ENCODE peak calls at places on chromosomes 4 and X, in seven cellular contexts. N is aorta; L is HCT116; E is CD8-positive, alpha-beta T cell; K is left lung; C is RWPE2; Q is pancreas. P is an unnamed sample.
A peak's percentile ranks its signal among the peaks of the same experiment; 100 is the strongest.

GRCh38 chr4:108126806-108127205 is 41.9 kb downstream of the LEF1 start:
- ATAC-seq in Q (no peak), K (no peak), N (no peak), L (no peak), E (peak; percentile 30), C (no peak), P (no peak)

GRCh38 chrX:31580726-31581125 is 508.9 kb upstream of the FTHL17 start:
- ATAC-seq in Q (no peak), K (no peak), C (peak; percentile 90), N (no peak), E (no peak), L (no peak), P (no peak)

GRCh38 chr4:109816082-109816442 is 500 bp downstream of the GAR1 start:
- ATAC-seq in N (no peak), Q (peak; percentile 5), K (peak; percentile 1), L (peak; percentile 11), C (peak; percentile 8), E (peak; percentile 14), P (no peak)

GRCh38 chr4:172989984-172990711 is 178.5 kb upstream of the GALNT7 start:
- ATAC-seq in N (no peak), Q (no peak), K (peak; percentile 17), C (no peak), E (no peak), L (no peak), P (no peak)

GRCh38 chr4:107275192-107275591 is 239.1 kb upstream of the DKK2 start:
- ATAC-seq in E (no peak), L (no peak), Q (no peak), N (no peak), C (no peak), K (no peak), P (no peak)

GRCh38 chrX:12988797-12989196 is 13.9 kb downstream of the TMSB4X start:
- ATAC-seq in E (no peak), L (peak; percentile 72), N (no peak), Q (peak; percentile 88), C (peak; percentile 83), K (peak; percentile 90), P (no peak)

GRCh38 chr4:123421227-123421941 is 24.8 kb downstream of the SPRY1 start:
- ATAC-seq in L (no peak), N (no peak), E (peak; percentile 49), Q (no peak), K (peak; percentile 25), C (peak; percentile 36), P (no peak)

GRCh38 chr4:110059556-110060191 is 138.7 kb downstream of the ELOVL6 start:
- ATAC-seq in Q (peak; percentile 42), L (no peak), C (peak; percentile 73), N (no peak), E (peak; percentile 52), K (peak; percentile 39), P (no peak)

GRCh38 chr4:68342139-68342538 is 7.8 kb downstream of the YTHDC1 start:
- ATAC-seq in N (no peak), C (peak; percentile 65), L (no peak), E (no peak), K (no peak), Q (peak; percentile 19), P (peak; percentile 46)

GRCh38 chr4:40178672-40179071 is 18.2 kb upstream of the RHOH start:
- ATAC-seq in L (no peak), K (no peak), Q (peak; percentile 93), E (no peak), N (no peak), C (no peak), P (no peak)

GRCh38 chr4:92182736-92183407 is 120.9 kb upstream of the GRID2 start:
- ATAC-seq in C (no peak), K (no peak), E (no peak), Q (no peak), L (no peak), N (no peak), P (no peak)

GRCh38 chrX:39841604-39842003 is 256.2 kb downstream of the BCOR start:
- ATAC-seq in L (no peak), Q (no peak), E (no peak), N (no peak), C (no peak), K (no peak), P (no peak)

GRCh38 chr4:121583396-121583795 is 113.4 kb downstream of the ANXA5 start:
- ATAC-seq in Q (no peak), E (no peak), C (no peak), L (no peak), K (peak; percentile 84), N (no peak), P (no peak)

GRCh38 chr4:70734971-70735370 is 13.2 kb downstream of the RUFY3 start:
- ATAC-seq in N (peak; percentile 30), E (peak; percentile 59), Q (peak; percentile 38), K (peak; percentile 22), C (peak; percentile 32), L (no peak), P (no peak)

GRCh38 chr4:158578476-158578875 is 56.8 kb downstream of the RXFP1 start:
- ATAC-seq in E (no peak), Q (peak; percentile 39), K (peak; percentile 56), L (peak; percentile 81), C (peak; percentile 86), N (no peak), P (no peak)

GRCh38 chrX:124395145-124395858 is 48.9 kb downstream of the SH2D1A start:
- ATAC-seq in E (peak; percentile 49), Q (no peak), K (no peak), N (no peak), L (no peak), C (no peak), P (no peak)

GRCh38 chr4:183987987-183988392 is 82.9 kb downstream of the STOX2 start:
- ATAC-seq in Q (peak; percentile 90), N (peak; percentile 90), E (no peak), K (peak; percentile 94), C (peak; percentile 83), L (peak; percentile 94), P (peak; percentile 90)

DNA sequence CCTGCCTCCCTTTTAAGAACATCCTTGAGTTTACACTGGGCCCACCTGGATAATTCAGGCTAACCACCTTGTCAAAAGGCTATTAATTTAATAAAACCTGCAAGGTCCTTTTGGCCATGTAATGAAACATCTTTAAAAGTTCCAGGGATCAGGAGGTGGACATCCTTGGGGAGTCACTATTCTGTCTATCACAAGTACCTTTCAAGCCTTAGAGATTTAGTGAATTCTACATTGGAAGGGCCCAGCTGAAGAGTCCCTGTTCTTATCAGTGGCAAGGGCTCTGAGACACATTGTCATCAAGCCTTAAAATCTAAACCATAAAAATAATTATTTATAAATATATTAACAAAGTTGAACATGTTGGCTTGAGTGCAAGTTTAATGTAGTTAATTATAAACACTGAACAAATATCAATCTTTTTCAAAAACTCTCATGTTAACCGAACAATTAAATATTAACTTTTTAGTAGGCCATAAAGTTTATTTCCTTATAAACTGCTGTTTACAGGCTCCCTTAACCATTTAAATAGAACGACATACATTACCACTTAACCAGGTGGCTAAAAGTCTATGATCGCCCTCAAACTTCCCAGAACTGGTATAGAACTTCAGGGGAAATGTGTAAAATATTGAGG is 104.4 kb upstream of the CBR4 start:
- ATAC-seq in K (no peak), N (no peak), Q (peak; percentile 39), C (no peak), L (no peak), E (no peak), P (no peak)
- H3K27ac ChIP-seq in K (no peak overlapping the region), N (no peak overlapping the region), Q (peak overlapping the region; percentile 78), C (peak overlapping the region; percentile 89), L (no peak overlapping the region), E (no peak overlapping the region), P (no peak overlapping the region)

GRCh38 chr4:159607824-159608223 is 504.9 kb downstream of the RAPGEF2 start:
- ATAC-seq in C (no peak), E (no peak), N (no peak), Q (peak; percentile 27), K (no peak), L (peak; percentile 54), P (no peak)
- H3K27ac ChIP-seq in C (no peak overlapping the region), E (no peak overlapping the region), N (no peak overlapping the region), Q (no peak overlapping the region), K (no peak overlapping the region), L (no peak overlapping the region), P (no peak overlapping the region)

GRCh38 chr4:41214158-41215146 is at the start of gene APBB2:
- ATAC-seq in K (peak; percentile 87), L (peak; percentile 78), Q (peak; percentile 85), E (no peak), C (peak; percentile 79), N (peak; percentile 94), P (peak; percentile 93)

GRCh38 chr4:41215155-41215554 is 813 bp upstream of the APBB2 start:
- ATAC-seq in K (no peak), N (no peak), E (no peak), Q (no peak), L (no peak), C (no peak), P (no peak)

GRCh38 chr4:41213563-41214157 is 682 bp downstream of the APBB2 start:
- ATAC-seq in L (peak; percentile 0), N (peak; percentile 24), E (no peak), K (peak; percentile 8), C (peak; percentile 5), Q (peak; percentile 11), P (peak; percentile 1)

GRCh38 chr4:41209901-41210300 is 4.4 kb downstream of the APBB2 start:
- ATAC-seq in Q (no peak), K (no peak), E (no peak), C (no peak), L (no peak), N (no peak), P (no peak)

DNA sequence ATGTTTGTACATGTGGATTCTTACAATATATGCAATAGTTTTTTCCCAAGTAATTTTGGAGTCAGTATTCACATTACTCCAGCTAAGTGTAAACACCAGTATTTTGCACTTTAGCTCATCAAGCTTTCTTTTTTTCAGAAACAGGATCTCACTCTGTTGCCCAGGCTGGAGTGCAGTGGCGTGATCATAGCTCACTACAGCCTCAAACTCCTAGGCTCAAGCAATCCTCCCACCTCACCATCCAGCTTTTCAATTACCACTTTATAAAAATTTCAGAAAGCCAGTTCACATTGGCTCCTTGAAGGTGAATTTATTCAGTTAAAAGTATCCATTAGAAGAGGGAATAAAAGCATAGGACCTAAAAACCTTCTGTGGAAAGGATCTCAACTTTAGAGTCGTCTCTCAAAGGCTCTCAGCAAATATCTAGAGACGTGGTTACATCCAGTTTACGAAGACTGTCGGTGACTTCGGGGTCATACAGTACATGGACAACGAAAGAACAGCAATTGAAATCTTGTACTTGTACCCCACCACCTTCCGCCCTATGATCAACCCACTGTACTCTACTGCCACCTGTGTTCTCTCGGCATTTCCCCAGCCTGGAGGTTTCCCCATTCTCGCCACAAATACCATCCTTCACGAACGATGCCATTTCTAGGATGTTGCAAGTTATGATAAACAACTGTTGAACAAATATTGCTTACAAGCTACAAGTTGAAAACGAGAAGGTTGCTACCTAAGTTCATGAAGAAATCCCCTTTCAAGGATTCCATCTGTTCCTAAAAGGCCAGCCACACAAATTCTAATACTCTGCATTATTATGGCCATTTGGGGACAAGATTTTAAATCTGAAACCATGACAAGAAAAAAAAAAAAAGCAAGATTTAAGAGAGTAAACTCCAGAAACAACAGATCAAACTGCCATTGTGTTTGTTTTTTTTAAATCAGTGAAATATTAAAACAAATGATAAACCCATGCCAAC is 1.8 kb downstream of the APBB2 start:
- ATAC-seq in K (peak; percentile 36), N (no peak), Q (peak; percentile 32), L (peak; percentile 28), E (no peak), C (peak; percentile 55), P (no peak)
- H3K27ac ChIP-seq in K (no peak overlapping the region), N (no peak overlapping the region), Q (no peak overlapping the region), L (no peak overlapping the region), E (no peak overlapping the region), C (peak overlapping the region; percentile 79), P (no peak overlapping the region)

GRCh38 chr4:5746829-5747745 is 36.1 kb downstream of the EVC start:
- ATAC-seq in C (no peak), N (no peak), E (no peak), Q (peak; percentile 55), K (peak; percentile 38), L (no peak), P (no peak)
- H3K27ac ChIP-seq in C (peak overlapping the region; percentile 84), N (peak overlapping the region; percentile 90), E (no peak overlapping the region), Q (no peak overlapping the region), K (no peak overlapping the region), L (no peak overlapping the region), P (no peak overlapping the region)

GRCh38 chrX:22520128-22520828 is 247.6 kb downstream of the CBLL2 start:
- ATAC-seq in Q (no peak), C (peak; percentile 98), N (no peak), L (no peak), K (no peak), E (no peak), P (no peak)
- H3K27ac ChIP-seq in Q (no peak overlapping the region), C (peak overlapping the region; percentile 64), N (no peak overlapping the region), L (no peak overlapping the region), K (no peak overlapping the region), E (no peak overlapping the region), P (no peak overlapping the region)